ENCODE peak calls at places on chromosome 7, in four cellular contexts. C is H1, V is K562, I is HepG2. K is an unnamed sample.

GRCh38 chr7:26646666-26647065 is 217.7 kb downstream of the SKAP2 start:
- DNase-seq in C (no peak), V (no peak), I (no peak), K (no peak)

GRCh38 chr7:159109092-159110035 is 35.3 kb downstream of the VIPR2 start:
- DNase-seq in C (no peak), V (no peak), I (no peak), K (no peak)

GRCh38 chr7:16235743-16236142 is 185.6 kb downstream of the CRPPA start:
- DNase-seq in C (no peak), V (no peak), I (no peak), K (no peak)

GRCh38 chr7:47714669-47715607 is 133.0 kb upstream of the TNS3 start:
- DNase-seq in C (no peak), V (no peak), I (no peak), K (no peak)

GRCh38 chr7:148911626-148912025 is 27.5 kb upstream of the EZH2 start:
- DNase-seq in C (no peak), V (no peak), I (no peak), K (peak)

GRCh38 chr7:27774717-27775328 is 34.9 kb downstream of the TAX1BP1 start:
- DNase-seq in C (no peak), V (peak), I (peak), K (peak)

GRCh38 chr7:136869006-136869961 is 832 bp downstream of the CHRM2 start:
- DNase-seq in C (peak), V (no peak), I (no peak), K (no peak)

GRCh38 chr7:90957883-90958282 is 306.4 kb upstream of the FZD1 start:
- DNase-seq in C (no peak), V (no peak), I (no peak), K (no peak)

GRCh38 chr7:47508389-47509380 is 73.2 kb downstream of the TNS3 start:
- DNase-seq in C (no peak), V (no peak), I (peak), K (no peak)

GRCh38 chr7:77765906-77766800 is 32.1 kb downstream of the TMEM60 start:
- DNase-seq in C (no peak), V (no peak), I (peak), K (no peak)

GRCh38 chr7:80095545-80095944 is 39.1 kb upstream of the GNAI1 start:
- DNase-seq in C (no peak), V (no peak), I (no peak), K (no peak)

GRCh38 chr7:64308019-64308275 is 5.8 kb upstream of the ZNF736 start:
- DNase-seq in C (no peak), V (no peak), I (no peak), K (no peak)

GRCh38 chr7:132805766-132806165 is 229.5 kb upstream of the PLXNA4 start:
- DNase-seq in C (no peak), V (no peak), I (no peak), K (no peak)

GRCh38 chr7:99459087-99459486 is 6.9 kb downstream of the ATP5MF start:
- DNase-seq in C (no peak), V (peak), I (peak), K (no peak)

GRCh38 chr7:135175931-135176330 is 5.4 kb upstream of the CYREN start:
- DNase-seq in C (no peak), V (no peak), I (no peak), K (no peak)

GRCh38 chr7:127189074-127189473 is 63.7 kb downstream of the GRM8 start:
- DNase-seq in C (no peak), V (no peak), I (no peak), K (no peak)

GRCh38 chr7:91846436-91846835 is 34.1 kb downstream of the MTERF1 start:
- DNase-seq in C (no peak), V (no peak), I (no peak), K (no peak)

DNA sequence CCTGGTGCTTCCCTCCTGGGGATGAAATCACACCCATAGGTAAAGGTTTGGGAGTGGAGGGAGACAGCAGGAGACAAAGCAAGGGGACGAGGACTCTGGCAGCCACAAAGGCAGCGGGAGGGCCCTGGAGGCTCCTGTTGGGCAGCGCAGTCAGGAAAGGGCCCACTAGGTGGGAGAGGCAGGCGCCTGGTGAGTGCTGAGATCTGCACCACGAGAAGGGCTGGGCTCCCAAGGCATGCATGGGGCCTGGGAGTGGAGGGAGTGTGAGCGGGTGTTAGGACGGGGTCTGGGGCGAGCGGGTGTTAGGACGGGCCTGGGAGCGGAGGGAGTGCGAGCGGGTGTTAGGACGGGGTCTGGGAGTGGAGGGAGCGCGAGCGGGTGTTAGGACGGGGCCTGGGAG is 13.0 kb downstream of the GET4 start:
- DNase-seq in C (no peak), V (no peak), I (no peak), K (no peak)
- TF ChIP-seq FOSL1 in C (no peak), V (no peak), I (no peak), K (no peak)

GRCh38 chr7:7434379-7434778 is 101.3 kb downstream of the COL28A1 start:
- DNase-seq in C (no peak), V (no peak), I (no peak), K (no peak)

GRCh38 chr7:7435978-7436377 is 99.7 kb downstream of the COL28A1 start:
- DNase-seq in C (no peak), V (no peak), I (no peak), K (no peak)

GRCh38 chr7:7433736-7434260 is 101.9 kb downstream of the COL28A1 start:
- DNase-seq in C (no peak), V (no peak), I (no peak), K (no peak)

GRCh38 chr7:7439564-7439963 is 96.1 kb downstream of the COL28A1 start:
- DNase-seq in C (no peak), V (no peak), I (no peak), K (no peak)

DNA sequence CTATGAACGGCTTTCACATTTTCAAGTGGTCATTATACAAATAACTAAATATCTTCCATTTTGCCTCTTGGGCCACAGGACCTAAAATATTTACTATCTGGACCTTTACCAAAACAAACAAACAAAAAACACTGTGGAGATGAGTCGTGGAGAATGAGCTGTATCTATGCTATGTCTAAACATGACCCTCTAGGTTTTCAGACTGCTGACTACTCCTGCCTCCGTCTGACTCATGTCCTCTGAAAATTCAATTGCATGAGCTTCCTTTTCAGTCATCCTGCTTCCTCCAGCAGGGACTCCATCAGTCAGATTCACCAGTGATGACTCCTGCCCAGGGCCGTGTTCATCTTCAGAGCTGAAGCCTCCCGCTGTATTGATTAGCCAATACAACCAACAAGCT is 96.8 kb downstream of the COL28A1 start:
- DNase-seq in C (no peak), V (no peak), I (peak), K (peak)
- TF ChIP-seq FOSL1 in C (no peak), V (no peak), I (no peak), K (peak)

GRCh38 chr7:98295467-98296220 is 14.2 kb downstream of the BRI3 start:
- DNase-seq in C (no peak), V (no peak), I (no peak), K (no peak)

GRCh38 chr7:98293265-98293664 is 11.8 kb downstream of the BRI3 start:
- DNase-seq in C (no peak), V (no peak), I (no peak), K (no peak)

GRCh38 chr7:98293746-98294145 is 12.3 kb downstream of the BRI3 start:
- DNase-seq in C (no peak), V (no peak), I (no peak), K (no peak)

GRCh38 chr7:98294326-98294725 is 12.8 kb downstream of the BRI3 start:
- DNase-seq in C (no peak), V (no peak), I (no peak), K (no peak)

GRCh38 chr7:98294798-98295382 is 13.4 kb downstream of the BRI3 start:
- DNase-seq in C (peak), V (peak), I (peak), K (peak)
- TF ChIP-seq FOSL1 in C (no peak), V (no peak), I (no peak), K (no peak)

GRCh38 chr7:85184599-85185354 is 2.1 kb downstream of the SEMA3D start:
- DNase-seq in C (peak), V (no peak), I (no peak), K (no peak)
- TF ChIP-seq FOSL1 in C (no peak), V (no peak), I (no peak), K (no peak)

DNA sequence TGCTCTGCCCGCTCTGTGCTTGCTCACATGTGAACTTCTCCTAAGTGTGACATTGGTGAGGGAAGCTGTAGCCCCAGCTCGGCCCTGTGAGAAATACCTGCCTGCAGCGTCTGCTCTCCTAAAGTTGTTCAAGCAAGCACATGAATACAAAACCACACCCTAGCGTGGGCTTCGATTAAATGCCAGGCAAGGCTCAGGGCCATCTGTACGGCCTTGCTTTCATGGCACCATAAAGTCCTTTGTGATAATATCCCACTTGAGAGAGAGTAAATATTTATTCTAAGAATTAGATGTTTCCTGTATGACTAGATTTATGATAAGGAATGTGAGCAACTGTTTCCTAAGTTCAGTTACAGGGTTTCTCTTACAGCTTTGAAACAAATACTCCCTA is 262.8 kb upstream of the KLF14 start:
- DNase-seq in C (no peak), V (no peak), I (peak), K (peak)
- TF ChIP-seq FOSL1 in C (no peak), V (no peak), I (no peak), K (no peak)

GRCh38 chr7:143369678-143370651 is 7.5 kb upstream of the FAM131B start:
- DNase-seq in C (no peak), V (no peak), I (no peak), K (no peak)

GRCh38 chr7:143372070-143372469 is 9.1 kb upstream of the ZYX start:
- DNase-seq in C (no peak), V (no peak), I (no peak), K (no peak)

GRCh38 chr7:143363011-143363937 is 761 bp upstream of the FAM131B start:
- DNase-seq in C (no peak), V (no peak), I (no peak), K (no peak)

GRCh38 chr7:143368387-143368786 is 5.9 kb upstream of the FAM131B start:
- DNase-seq in C (no peak), V (no peak), I (no peak), K (no peak)

DNA sequence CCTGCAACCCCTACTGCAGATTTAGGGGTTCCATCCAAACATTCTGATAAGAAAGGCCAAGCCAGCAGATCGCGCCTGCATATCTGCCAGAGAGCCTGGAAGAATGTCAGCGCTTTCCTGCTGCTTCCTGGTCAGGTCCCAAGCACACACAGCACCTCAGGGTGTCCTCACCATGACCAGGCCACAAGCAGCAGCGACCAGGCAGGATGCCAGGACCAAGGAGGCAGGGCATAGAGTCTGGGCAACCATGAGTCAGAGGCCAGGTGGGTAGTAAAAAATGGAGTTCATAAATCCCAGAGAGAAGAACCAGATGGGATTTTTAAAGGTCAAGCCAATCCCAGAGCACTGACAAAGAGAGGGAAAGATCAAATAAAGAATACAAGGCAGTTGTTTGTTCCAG is 5.5 kb upstream of the FAM131B start:
- DNase-seq in C (no peak), V (no peak), I (no peak), K (peak)
- TF ChIP-seq FOSL1 in C (no peak), V (no peak), I (no peak), K (peak)

GRCh38 chr7:41164440-41164839 is 538.5 kb downstream of the INHBA start:
- DNase-seq in C (no peak), V (no peak), I (no peak), K (no peak)

GRCh38 chr7:41163991-41164390 is 538.9 kb downstream of the INHBA start:
- DNase-seq in C (no peak), V (no peak), I (no peak), K (no peak)

GRCh38 chr7:41170466-41170865 is 532.4 kb downstream of the INHBA start:
- DNase-seq in C (no peak), V (no peak), I (no peak), K (no peak)

DNA sequence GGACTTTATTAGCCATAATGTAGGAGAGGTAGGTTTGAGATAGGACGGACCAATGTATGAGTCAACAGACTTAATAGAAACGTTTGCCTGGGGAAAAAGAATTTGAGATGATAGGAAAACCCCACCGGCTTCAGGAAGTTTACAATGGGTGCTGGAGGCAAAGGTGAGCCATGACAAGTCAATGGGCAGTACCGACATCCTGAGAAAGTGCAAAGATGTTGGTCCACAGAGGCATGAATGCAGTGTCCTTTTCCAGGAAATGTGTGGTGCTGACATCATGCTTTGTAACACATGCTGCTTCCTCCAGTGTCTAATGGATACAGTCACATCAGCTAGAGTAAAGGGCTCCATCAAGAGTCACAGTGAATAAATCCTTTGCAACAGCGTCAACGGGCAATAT is 533.6 kb downstream of the INHBA start:
- DNase-seq in C (no peak), V (no peak), I (no peak), K (no peak)
- TF ChIP-seq FOSL1 in C (no peak), V (no peak), I (no peak), K (no peak)

GRCh38 chr7:111408726-111409125 is 153.6 kb downstream of the IMMP2L start:
- DNase-seq in C (no peak), V (no peak), I (no peak), K (no peak)
- TF ChIP-seq FOSL1 in C (no peak), V (no peak), I (no peak), K (no peak)

DNA sequence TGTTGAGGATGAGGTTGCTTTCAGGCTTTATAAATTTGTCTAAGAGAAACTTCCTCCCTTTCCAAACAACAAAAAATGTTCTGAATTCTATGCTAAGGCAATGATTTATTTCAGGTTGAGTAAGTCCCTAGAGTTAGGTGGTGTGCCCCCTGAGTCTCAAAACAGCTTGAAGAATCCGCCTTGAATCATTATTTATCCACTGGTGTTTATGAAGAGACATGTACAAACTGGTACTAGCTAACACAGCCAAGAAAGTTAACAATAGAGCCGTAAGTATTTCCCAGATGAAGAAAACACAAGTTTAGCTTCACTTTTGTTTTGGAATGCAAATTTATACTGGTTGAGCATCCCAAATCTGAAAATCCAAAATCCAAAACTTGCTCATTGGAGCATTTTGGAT is 66.2 kb upstream of the SRPK2 start:
- DNase-seq in C (no peak), V (no peak), I (no peak), K (no peak)
- TF ChIP-seq FOSL1 in C (no peak), V (no peak), I (no peak), K (no peak)

DNA sequence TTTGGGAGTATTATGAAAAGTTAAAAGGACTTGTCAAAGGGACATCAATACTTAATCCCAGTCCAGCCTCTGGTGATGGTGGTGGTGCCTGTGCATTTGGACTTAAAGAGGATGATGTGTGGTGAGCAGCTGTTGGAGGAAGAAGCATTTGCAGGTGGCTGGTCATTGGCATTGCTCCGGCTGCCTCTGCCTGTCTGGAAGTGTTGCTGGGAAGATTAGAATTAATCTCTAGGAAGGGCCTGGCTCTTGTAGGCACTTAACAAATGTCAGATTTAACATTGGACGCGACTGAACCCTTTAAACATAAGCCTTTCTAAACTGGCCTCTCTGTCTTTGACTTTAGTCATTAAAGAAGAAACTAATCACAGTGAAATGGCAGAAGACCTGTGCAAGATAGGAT is 58.8 kb downstream of the FIGNL1 start:
- DNase-seq in C (no peak), V (no peak), I (no peak), K (no peak)
- TF ChIP-seq FOSL1 in C (no peak), V (no peak), I (no peak), K (no peak)

K was measured in HCT116.